ENCODE peak calls at places on chromosomes 5 and 9, in eight cellular contexts. Q is glutamatergic neuron, H is lower leg skin, R is activated B cell treated with CpG ODN at 0.5 μM for 24 hours, C is astrocyte of the spinal cord, V is MM.1S, D is spleen, O is vagina. Y is an unnamed sample.

GRCh38 chr5:58009754-58010153 is 450.1 kb downstream of the PLK2 start:
- DNase-seq in R (no peak), C (no peak), O (no peak), H (no peak), V (no peak), D (no peak), Q (no peak), Y (no peak)

GRCh38 chr5:96582343-96582742 is 79.8 kb upstream of the CAST start:
- DNase-seq in H (no peak), D (no peak), V (no peak), C (peak; percentile 52), O (no peak), Q (peak; percentile 66), R (no peak), Y (no peak)

GRCh38 chr5:19891658-19892057 is 96.3 kb downstream of the CDH18 start:
- DNase-seq in D (no peak), V (no peak), R (no peak), Q (no peak), O (no peak), C (peak; percentile 67), H (no peak), Y (no peak)

GRCh38 chr5:115398726-115399125 is 102.3 kb upstream of the CCDC112 start:
- DNase-seq in H (no peak), V (no peak), O (no peak), R (no peak), C (peak; percentile 83), Q (no peak), D (no peak), Y (no peak)

GRCh38 chr9:124220551-124221451 is 36.9 kb upstream of the NEK6 start:
- DNase-seq in R (no peak), O (no peak), H (peak; percentile 71), D (peak; percentile 57), C (peak; percentile 19), Q (no peak), V (no peak), Y (no peak)

GRCh38 chr9:124831642-124832364 is 21.5 kb upstream of the WDR38 start:
- DNase-seq in Q (no peak), D (peak; percentile 87), V (no peak), R (no peak), C (no peak), H (no peak), O (no peak), Y (no peak)

GRCh38 chr9:83444110-83444509 is 94.1 kb downstream of the FRMD3 start:
- DNase-seq in Q (no peak), O (no peak), H (no peak), V (no peak), C (peak; percentile 31), R (no peak), D (no peak), Y (no peak)

GRCh38 chr9:17509698-17510097 is 69.2 kb upstream of the SH3GL2 start:
- DNase-seq in R (no peak), Q (no peak), C (peak; percentile 13), H (no peak), D (no peak), V (no peak), O (no peak), Y (no peak)

GRCh38 chr5:5139358-5140050 is 626 bp upstream of the ADAMTS16 start:
- DNase-seq in D (no peak), Q (no peak), C (no peak), H (no peak), O (no peak), R (no peak), V (no peak), Y (no peak)

GRCh38 chr5:142277796-142278195 is 47.0 kb downstream of the SPRY4 start:
- DNase-seq in O (no peak), H (no peak), V (no peak), Q (no peak), R (no peak), D (no peak), C (no peak), Y (no peak)

GRCh38 chr5:179734536-179735164 is 2.0 kb downstream of the MAML1 start:
- DNase-seq in H (no peak), Q (no peak), C (no peak), R (no peak), V (no peak), O (no peak), D (no peak), Y (no peak)

GRCh38 chr5:6812800-6813731 is 99.8 kb downstream of the TENT4A start:
- DNase-seq in C (no peak), O (peak; percentile 70), Q (no peak), H (peak; percentile 61), V (no peak), D (no peak), R (no peak), Y (no peak)

GRCh38 chr9:114803886-114804285 is 2.0 kb downstream of the TNFSF15 start:
- DNase-seq in R (no peak), C (no peak), Q (no peak), D (no peak), H (no peak), V (no peak), O (no peak), Y (no peak)

GRCh38 chr5:66987949-66988838 is 208.4 kb downstream of the CD180 start:
- DNase-seq in D (no peak), Q (no peak), H (no peak), R (no peak), C (peak; percentile 32), O (no peak), V (peak; percentile 63), Y (no peak)

GRCh38 chr5:41648976-41649375 is 138.6 kb upstream of the PLCXD3 start:
- DNase-seq in C (no peak), V (no peak), R (no peak), Q (no peak), O (no peak), D (no peak), H (no peak), Y (no peak)

GRCh38 chr5:110917161-110917875 is 154.2 kb upstream of the TSLP start:
- DNase-seq in H (no peak), Q (no peak), V (no peak), R (no peak), O (no peak), C (peak; percentile 63), D (no peak), Y (no peak)

GRCh38 chr5:75668988-75669760 is 48.1 kb downstream of the POC5 start:
- DNase-seq in C (no peak), R (no peak), Q (no peak), V (peak; percentile 38), D (peak; percentile 79), H (no peak), O (no peak), Y (no peak)

GRCh38 chr5:113654828-113655227 is 141.3 kb downstream of the YTHDC2 start:
- DNase-seq in R (no peak), H (no peak), V (no peak), Q (no peak), C (no peak), D (no peak), O (no peak), Y (no peak)

GRCh38 chr5:113652161-113652560 is 138.7 kb downstream of the YTHDC2 start:
- DNase-seq in R (no peak), C (no peak), O (no peak), D (no peak), V (no peak), Q (no peak), H (no peak), Y (no peak)
- TF ChIP-seq CTCF in R (no peak), C (no peak), O (no peak), D (no peak), V (no peak), Q (no peak), H (no peak), Y (no peak)

DNA sequence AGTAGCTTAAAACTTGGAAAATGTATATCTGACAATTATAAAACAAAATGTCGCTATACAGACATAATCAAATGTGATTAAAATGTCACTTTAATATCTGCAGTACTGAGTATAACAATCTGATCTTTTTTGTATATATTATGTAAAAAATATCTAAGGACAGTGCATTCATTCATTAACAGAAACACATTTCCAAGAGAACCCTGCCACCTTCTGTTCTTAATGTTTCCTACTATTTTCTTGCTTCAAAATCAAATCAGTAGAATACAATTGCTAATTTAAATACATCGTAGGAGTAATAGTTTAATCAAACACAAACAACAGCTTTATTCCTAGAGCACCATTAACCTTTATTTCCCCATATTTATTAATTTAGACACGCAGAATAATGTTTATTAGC is 142.6 kb upstream of the ST8SIA4 start:
- DNase-seq in D (no peak), R (no peak), C (peak; percentile 13), V (peak; percentile 25), O (no peak), H (no peak), Q (no peak), Y (no peak)
- TF ChIP-seq CTCF in D (peak; percentile 24), R (no peak), C (peak; percentile 7), V (peak; percentile 34), O (no peak), H (no peak), Q (no peak), Y (no peak)

GRCh38 chr5:10724799-10725507 is 36.1 kb downstream of the DAP start:
- DNase-seq in C (peak; percentile 94), Q (peak; percentile 60), R (no peak), V (no peak), H (no peak), O (no peak), D (no peak), Y (no peak)
- TF ChIP-seq CTCF in C (peak; percentile 61), Q (peak; percentile 20), R (no peak), V (no peak), H (no peak), O (peak; percentile 6), D (no peak), Y (no peak)

GRCh38 chr5:59346514-59346913 is 547.0 kb downstream of the PDE4D start:
- DNase-seq in H (no peak), D (no peak), Q (no peak), V (no peak), R (no peak), C (no peak), O (no peak), Y (no peak)

GRCh38 chr5:59346987-59347386 is 546.5 kb downstream of the PDE4D start:
- DNase-seq in Q (no peak), D (no peak), V (no peak), H (no peak), O (no peak), R (no peak), C (no peak), Y (no peak)

GRCh38 chr5:59351076-59351794 is 542.3 kb downstream of the PDE4D start:
- DNase-seq in R (no peak), C (peak; percentile 41), O (no peak), Q (no peak), D (no peak), V (no peak), H (no peak), Y (no peak)

GRCh38 chr5:59348189-59348588 is 545.3 kb downstream of the PDE4D start:
- DNase-seq in H (no peak), R (no peak), Q (no peak), D (no peak), O (no peak), C (no peak), V (no peak), Y (no peak)
- TF ChIP-seq CTCF in H (no peak), R (no peak), Q (no peak), D (no peak), O (no peak), C (no peak), V (peak; percentile 12), Y (no peak)

GRCh38 chr9:95264954-95265615 is 52.4 kb downstream of the FANCC start:
- DNase-seq in V (no peak), Q (no peak), R (no peak), C (peak; percentile 55), O (no peak), D (no peak), H (no peak), Y (no peak)
- TF ChIP-seq CTCF in V (peak; percentile 16), Q (no peak), R (no peak), C (peak; percentile 52), O (no peak), D (no peak), H (no peak), Y (no peak)

Y was measured in omental fat pad.